ENCODE peak calls at places on chromosomes 6 and 20, in eight cellular contexts. N is HL-60; G is upper lobe of right lung; S is CD4-positive, alpha-beta T cell; H is prostate gland; P is HCT116; I is AG09319; Z is heart left ventricle. B is an unnamed sample.

GRCh38 chr6:169977434-169978265 is 226.2 kb downstream of the ERMARD start:
- DNase-seq in N (no peak), G (peak; percentile 46), S (no peak), H (no peak), P (no peak), I (no peak), Z (no peak), B (no peak)

GRCh38 chr6:37758234-37758633 is 60.6 kb upstream of the MDGA1 start:
- DNase-seq in N (no peak), G (no peak), S (no peak), H (no peak), P (no peak), I (no peak), Z (no peak), B (no peak)

GRCh38 chr20:59412251-59412650 is 111.8 kb downstream of the EDN3 start:
- DNase-seq in N (no peak), G (no peak), S (no peak), H (no peak), P (no peak), I (no peak), Z (no peak), B (no peak)

GRCh38 chr6:45445749-45446454 is 68.2 kb upstream of the SUPT3H start:
- DNase-seq in N (peak; percentile 91), G (peak; percentile 73), S (no peak), H (peak; percentile 89), P (peak; percentile 94), I (peak; percentile 97), Z (peak; percentile 60), B (no peak)

GRCh38 chr6:54737247-54737646 is 109.3 kb upstream of the FAM83B start:
- DNase-seq in N (no peak), G (peak; percentile 21), S (no peak), H (no peak), P (no peak), I (no peak), Z (no peak), B (no peak)

GRCh38 chr6:159174263-159174974 is 5.2 kb downstream of the FNDC1 start:
- DNase-seq in N (peak; percentile 18), G (peak; percentile 87), S (peak; percentile 57), H (peak; percentile 17), P (peak; percentile 44), I (no peak), Z (peak; percentile 76), B (no peak)

GRCh38 chr6:137489410-137490371 is 4.5 kb downstream of the OLIG3 start:
- DNase-seq in N (no peak), G (no peak), S (no peak), H (no peak), P (no peak), I (no peak), Z (no peak), B (no peak)

GRCh38 chr6:42239736-42240375 is 22.2 kb upstream of the MRPS10 start:
- DNase-seq in N (no peak), G (no peak), S (no peak), H (no peak), P (no peak), I (no peak), Z (no peak), B (no peak)

GRCh38 chr6:53109612-53110011 is 39.0 kb downstream of the GCM1 start:
- DNase-seq in N (no peak), G (no peak), S (no peak), H (no peak), P (no peak), I (no peak), Z (no peak), B (no peak)

GRCh38 chr20:34575271-34575670 is 16.8 kb downstream of the MAP1LC3A start:
- DNase-seq in N (no peak), G (no peak), S (no peak), H (no peak), P (no peak), I (no peak), Z (no peak), B (no peak)

GRCh38 chr20:51156796-51157119 is 133.9 kb upstream of the KCNG1 start:
- DNase-seq in N (no peak), G (no peak), S (no peak), H (no peak), P (no peak), I (no peak), Z (no peak), B (no peak)

GRCh38 chr6:152983637-152984386 is 971 bp upstream of the FBXO5 start:
- DNase-seq in N (peak; percentile 84), G (peak; percentile 74), S (peak; percentile 90), H (peak; percentile 60), P (peak; percentile 61), I (peak; percentile 52), Z (peak; percentile 96), B (peak; percentile 93)

GRCh38 chr6:112717401-112717800 is 370.3 kb downstream of the RFPL4B start:
- DNase-seq in N (no peak), G (no peak), S (no peak), H (no peak), P (no peak), I (no peak), Z (no peak), B (no peak)

GRCh38 chr6:72561629-72562028 is 60.2 kb upstream of the KCNQ5 start:
- DNase-seq in N (no peak), G (no peak), S (no peak), H (no peak), P (no peak), I (no peak), Z (no peak), B (no peak)

GRCh38 chr6:15253107-15254073 is 7.5 kb downstream of the JARID2 start:
- DNase-seq in N (no peak), G (no peak), S (no peak), H (no peak), P (no peak), I (no peak), Z (no peak), B (no peak)

GRCh38 chr20:10209091-10209490 is 9.5 kb upstream of the SNAP25 start:
- DNase-seq in N (no peak), G (no peak), S (no peak), H (no peak), P (no peak), I (peak; percentile 83), Z (no peak), B (no peak)

GRCh38 chr6:39029156-39030011 is 19.2 kb upstream of the GLP1R start:
- DNase-seq in N (no peak), G (no peak), S (peak; percentile 24), H (no peak), P (peak; percentile 12), I (no peak), Z (no peak), B (no peak)

GRCh38 chr20:59571591-59572314 is 32.6 kb upstream of the PHACTR3 start:
- DNase-seq in N (peak; percentile 28), G (peak; percentile 77), S (peak; percentile 42), H (peak; percentile 29), P (peak; percentile 12), I (peak; percentile 14), Z (peak; percentile 77), B (peak; percentile 39)

GRCh38 chr6:35059606-35060355 is 81.4 kb downstream of the TCP11 start:
- DNase-seq in N (no peak), G (no peak), S (no peak), H (no peak), P (no peak), I (no peak), Z (no peak), B (no peak)

GRCh38 chr20:38805502-38805957 is at the start of gene PPP1R16B:
- DNase-seq in N (no peak), G (peak; percentile 75), S (peak; percentile 65), H (no peak), P (no peak), I (no peak), Z (peak; percentile 70), B (no peak)

GRCh38 chr20:38806855-38807655 is 1.6 kb downstream of the PPP1R16B start:
- DNase-seq in N (no peak), G (no peak), S (peak; percentile 15), H (no peak), P (no peak), I (no peak), Z (no peak), B (no peak)

GRCh38 chr20:38804682-38805501 is 605 bp upstream of the PPP1R16B start:
- DNase-seq in N (no peak), G (no peak), S (peak; percentile 60), H (no peak), P (no peak), I (no peak), Z (no peak), B (no peak)

GRCh38 chr20:38804243-38804642 is 1.3 kb upstream of the PPP1R16B start:
- DNase-seq in N (no peak), G (no peak), S (no peak), H (no peak), P (no peak), I (no peak), Z (no peak), B (no peak)

GRCh38 chr20:38805958-38806854 is 709 bp downstream of the PPP1R16B start:
- DNase-seq in N (no peak), G (peak; percentile 68), S (peak; percentile 33), H (no peak), P (no peak), I (no peak), Z (peak; percentile 36), B (no peak)
- TF ChIP-seq CTCF in N (no peak), G (no peak), S (peak; percentile 17), H (no peak), P (no peak), I (no peak), Z (peak; percentile 9), B (no peak)

GRCh38 chr20:62516345-62516744 is 40.5 kb upstream of the GATA5 start:
- DNase-seq in N (no peak), G (no peak), S (no peak), H (no peak), P (no peak), I (no peak), Z (peak; percentile 68), B (no peak)
- TF ChIP-seq CTCF in N (no peak), G (no peak), S (no peak), H (no peak), P (peak; percentile 44), I (no peak), Z (peak; percentile 29), B (no peak)

GRCh38 chr6:51618563-51618962 is 468.9 kb downstream of the PKHD1 start:
- DNase-seq in N (no peak), G (no peak), S (no peak), H (no peak), P (no peak), I (no peak), Z (no peak), B (no peak)
- TF ChIP-seq CTCF in N (peak; percentile 5), G (peak; percentile 35), S (no peak), H (peak; percentile 37), P (peak; percentile 30), I (no peak), Z (no peak), B (no peak)

GRCh38 chr20:8018928-8019177 is 708 bp downstream of the TMX4 start:
- DNase-seq in N (peak; percentile 43), G (no peak), S (no peak), H (no peak), P (no peak), I (no peak), Z (no peak), B (no peak)

GRCh38 chr20:8020314-8021079 is 936 bp upstream of the TMX4 start:
- DNase-seq in N (peak; percentile 39), G (no peak), S (no peak), H (no peak), P (no peak), I (no peak), Z (no peak), B (no peak)

GRCh38 chr20:8019998-8020247 is 362 bp upstream of the TMX4 start:
- DNase-seq in N (no peak), G (no peak), S (no peak), H (no peak), P (no peak), I (no peak), Z (no peak), B (no peak)

GRCh38 chr20:8021541-8022269 is 2.1 kb upstream of the TMX4 start:
- DNase-seq in N (no peak), G (no peak), S (no peak), H (no peak), P (no peak), I (no peak), Z (peak; percentile 24), B (no peak)

GRCh38 chr20:8019178-8019997 is at the start of gene TMX4:
- DNase-seq in N (peak; percentile 93), G (peak; percentile 100), S (peak; percentile 85), H (peak; percentile 98), P (peak; percentile 85), I (peak; percentile 90), Z (peak; percentile 99), B (peak; percentile 96)
- TF ChIP-seq CTCF in N (peak; percentile 14), G (peak; percentile 49), S (peak; percentile 13), H (no peak), P (peak; percentile 40), I (peak; percentile 15), Z (peak; percentile 11), B (no peak)